ENCODE peak calls at places on chromosomes 13 and 19, in eight cellular contexts. N, E, I, P, G, O, M and A are unnamed samples.

GRCh38 chr13:74206061-74206561 is 71.9 kb upstream of the KLF12 start:
- DNase-seq in N (no peak), E (no peak), I (no peak), P (no peak), G (no peak), O (no peak), M (no peak), A (no peak)

GRCh38 chr19:49954092-49954825 is 6.7 kb downstream of the SIGLEC11 start:
- DNase-seq in N (no peak), E (no peak), I (no peak), P (no peak), G (no peak), O (no peak), M (no peak), A (peak)

GRCh38 chr13:113483504-113484287 is 6.8 kb downstream of the DCUN1D2 start:
- DNase-seq in N (no peak), E (no peak), I (no peak), P (no peak), G (peak), O (no peak), M (no peak), A (no peak)

GRCh38 chr13:44929691-44930090 is 59.6 kb downstream of the NUFIP1 start:
- DNase-seq in N (no peak), E (no peak), I (no peak), P (no peak), G (no peak), O (no peak), M (no peak), A (no peak)

GRCh38 chr13:29436291-29436690 is 159.2 kb downstream of the SLC7A1 start:
- DNase-seq in N (no peak), E (no peak), I (no peak), P (no peak), G (no peak), O (no peak), M (no peak), A (no peak)

GRCh38 chr19:50432658-50433057 is at the start of gene MYBPC2:
- DNase-seq in N (no peak), E (no peak), I (no peak), P (no peak), G (no peak), O (peak), M (no peak), A (no peak)

GRCh38 chr13:30308548-30308947 is 1.2 kb upstream of the KATNAL1 start:
- DNase-seq in N (no peak), E (no peak), I (no peak), P (no peak), G (no peak), O (peak), M (peak), A (no peak)

GRCh38 chr19:31338069-31338767 is 11.0 kb downstream of the TSHZ3 start:
- DNase-seq in N (no peak), E (no peak), I (no peak), P (no peak), G (no peak), O (peak), M (no peak), A (peak)

GRCh38 chr13:66578305-66578704 is 651.8 kb downstream of the PCDH9 start:
- DNase-seq in N (no peak), E (no peak), I (no peak), P (no peak), G (no peak), O (no peak), M (no peak), A (no peak)

GRCh38 chr13:43389573-43389972 is 366.2 kb downstream of the DNAJC15 start:
- DNase-seq in N (no peak), E (no peak), I (no peak), P (no peak), G (no peak), O (no peak), M (no peak), A (no peak)

GRCh38 chr13:82993417-82993816 is 888.9 kb downstream of the SLITRK1 start:
- DNase-seq in N (no peak), E (no peak), I (no peak), P (no peak), G (no peak), O (no peak), M (no peak), A (no peak)

GRCh38 chr19:36067681-36068080 is 13.0 kb downstream of the WDR62 start:
- DNase-seq in N (no peak), E (no peak), I (no peak), P (no peak), G (no peak), O (no peak), M (no peak), A (no peak)

GRCh38 chr19:10116085-10116865 is 3.4 kb downstream of the EIF3G start:
- DNase-seq in N (no peak), E (no peak), I (no peak), P (no peak), G (no peak), O (no peak), M (peak), A (no peak)

GRCh38 chr13:70310720-70311119 is 202.5 kb upstream of the KLHL1 start:
- DNase-seq in N (no peak), E (no peak), I (no peak), P (no peak), G (no peak), O (peak), M (no peak), A (no peak)

GRCh38 chr19:5154129-5154798 is 185.4 kb downstream of the KDM4B start:
- DNase-seq in N (no peak), E (no peak), I (no peak), P (no peak), G (no peak), O (peak), M (peak), A (peak)

GRCh38 chr13:24618219-24618955 is 61.8 kb upstream of the ATP12A start:
- DNase-seq in N (no peak), E (no peak), I (no peak), P (no peak), G (no peak), O (no peak), M (peak), A (no peak)

GRCh38 chr13:61414686-61415664 is 674 bp downstream of the PCDH20 start:
- DNase-seq in N (no peak), E (no peak), I (peak), P (no peak), G (no peak), O (peak), M (no peak), A (peak)

GRCh38 chr13:77902319-77902963 is 16.2 kb downstream of the EDNRB start:
- DNase-seq in N (no peak), E (no peak), I (no peak), P (no peak), G (no peak), O (no peak), M (no peak), A (no peak)

GRCh38 chr19:47447470-47448359 is 24.0 kb downstream of the SLC8A2 start:
- DNase-seq in N (no peak), E (peak), I (peak), P (no peak), G (no peak), O (peak), M (peak), A (no peak)

GRCh38 chr13:93752506-93752905 is 525.9 kb downstream of the GPC6 start:
- DNase-seq in N (no peak), E (no peak), I (no peak), P (no peak), G (no peak), O (no peak), M (no peak), A (no peak)

GRCh38 chr13:79307866-79308298 is 98.2 kb downstream of the RBM26 start:
- DNase-seq in N (no peak), E (no peak), I (no peak), P (no peak), G (peak), O (no peak), M (peak), A (no peak)

GRCh38 chr13:40613192-40613818 is 53.1 kb downstream of the FOXO1 start:
- DNase-seq in N (no peak), E (peak), I (no peak), P (no peak), G (no peak), O (no peak), M (peak), A (peak)

GRCh38 chr13:54078271-54078670 is 1049.7 kb downstream of the OLFM4 start:
- DNase-seq in N (no peak), E (no peak), I (no peak), P (no peak), G (no peak), O (no peak), M (no peak), A (no peak)

GRCh38 chr19:37251308-37252229 is 33.6 kb downstream of the ZNF383 start:
- DNase-seq in N (peak), E (no peak), I (peak), P (no peak), G (peak), O (no peak), M (peak), A (peak)

GRCh38 chr13:94662274-94662945 is 49.9 kb downstream of the SOX21 start:
- DNase-seq in N (no peak), E (no peak), I (no peak), P (no peak), G (no peak), O (no peak), M (no peak), A (no peak)

GRCh38 chr19:1266818-1267440 is 2.2 kb upstream of the CIRBP start:
- DNase-seq in N (peak), E (peak), I (peak), P (peak), G (peak), O (peak), M (peak), A (peak)

GRCh38 chr13:71856548-71856947 is 10.5 kb downstream of the DACH1 start:
- DNase-seq in N (no peak), E (no peak), I (no peak), P (no peak), G (no peak), O (no peak), M (no peak), A (no peak)

GRCh38 chr19:13817615-13818371 is 22.6 kb downstream of the ZSWIM4 start:
- DNase-seq in N (peak), E (peak), I (no peak), P (no peak), G (no peak), O (peak), M (peak), A (no peak)

GRCh38 chr19:3459322-3459881 is 20.9 kb downstream of the SMIM24 start:
- DNase-seq in N (no peak), E (no peak), I (peak), P (no peak), G (peak), O (peak), M (no peak), A (peak)

GRCh38 chr13:102877285-102877684 is 31.5 kb downstream of the ERCC5 start:
- DNase-seq in N (no peak), E (no peak), I (no peak), P (no peak), G (no peak), O (peak), M (no peak), A (no peak)

GRCh38 chr19:4369888-4370260 is 26.5 kb downstream of the MPND start:
- DNase-seq in N (peak), E (peak), I (no peak), P (no peak), G (peak), O (no peak), M (peak), A (no peak)

GRCh38 chr19:55406869-55407624 is 541 bp downstream of the UBE2S start:
- DNase-seq in N (no peak), E (peak), I (no peak), P (no peak), G (no peak), O (peak), M (peak), A (no peak)

GRCh38 chr13:56893843-56894242 is 246.9 kb upstream of the PRR20A start:
- DNase-seq in N (no peak), E (no peak), I (no peak), P (no peak), G (no peak), O (no peak), M (no peak), A (no peak)

GRCh38 chr19:38869836-38870607 is 8.1 kb downstream of the RINL start:
- DNase-seq in N (peak), E (peak), I (peak), P (no peak), G (peak), O (peak), M (peak), A (peak)

GRCh38 chr13:63938851-63939250 is 2523.2 kb upstream of the PCDH20 start:
- DNase-seq in N (no peak), E (no peak), I (no peak), P (no peak), G (no peak), O (no peak), M (no peak), A (no peak)

GRCh38 chr19:33505168-33505567 is 16.4 kb downstream of the PEPD start:
- DNase-seq in N (no peak), E (no peak), I (no peak), P (no peak), G (no peak), O (no peak), M (no peak), A (no peak)

GRCh38 chr19:41328818-41329220 is 18.8 kb downstream of the CCDC97 start:
- DNase-seq in N (no peak), E (no peak), I (no peak), P (no peak), G (peak), O (no peak), M (no peak), A (no peak)

GRCh38 chr19:4033028-4033956 is 25.8 kb downstream of the PIAS4 start:
- DNase-seq in N (no peak), E (no peak), I (no peak), P (no peak), G (no peak), O (no peak), M (no peak), A (no peak)